ENCODE peak calls at places on chromosomes 16 and 17, in five cellular contexts. F is endothelial cell of umbilical vein, E is OCI-LY7, Y is H9, W is hepatocyte. G is an unnamed sample.
A peak's percentile ranks its signal among the peaks of the same experiment; 100 is the strongest.

GRCh38 chr17:35256629-35257028 is 13.8 kb downstream of the SLFN5 start:
- DNase-seq in F (peak; percentile 35), E (no peak), Y (no peak), W (no peak), G (no peak)

GRCh38 chr16:12462690-12463646 is 340.7 kb downstream of the CPPED1 start:
- DNase-seq in F (peak; percentile 70), E (no peak), Y (no peak), W (no peak), G (no peak)

GRCh38 chr17:10314332-10314731 is 58.5 kb downstream of the MYH13 start:
- DNase-seq in F (no peak), E (no peak), Y (no peak), W (no peak), G (no peak)

GRCh38 chr17:61201211-61201610 is 198.4 kb upstream of the TBX2 start:
- DNase-seq in F (no peak), E (no peak), Y (no peak), W (peak; percentile 42), G (peak; percentile 95)

GRCh38 chr16:17977260-17977659 is 359.3 kb downstream of the NPIPA8 start:
- DNase-seq in F (no peak), E (no peak), Y (no peak), W (no peak), G (no peak)

GRCh38 chr17:79707931-79708891 is 22.5 kb upstream of the ENPP7 start:
- DNase-seq in F (peak; percentile 35), E (peak; percentile 71), Y (peak; percentile 79), W (peak; percentile 63), G (peak; percentile 73)

GRCh38 chr16:54283735-54284318 is 2.8 kb downstream of the IRX3 start:
- DNase-seq in F (no peak), E (no peak), Y (no peak), W (no peak), G (no peak)

GRCh38 chr16:57194512-57194911 is 8.4 kb downstream of the RSPRY1 start:
- DNase-seq in F (peak; percentile 89), E (no peak), Y (no peak), W (peak; percentile 61), G (peak; percentile 90)

GRCh38 chr17:50152736-50153135 is 2.3 kb upstream of the PPP1R9B start:
- DNase-seq in F (no peak), E (no peak), Y (no peak), W (no peak), G (no peak)

GRCh38 chr17:16991349-16992009 is 19.6 kb upstream of the TNFRSF13B start:
- DNase-seq in F (peak; percentile 33), E (peak; percentile 90), Y (peak; percentile 89), W (peak; percentile 89), G (peak; percentile 89)

GRCh38 chr17:7982171-7982570 is 20.2 kb upstream of the GUCY2D start:
- DNase-seq in F (no peak), E (no peak), Y (peak; percentile 12), W (no peak), G (peak; percentile 73)

GRCh38 chr16:55491691-55492090 is 12.7 kb downstream of the MMP2 start:
- DNase-seq in F (no peak), E (no peak), Y (peak; percentile 30), W (no peak), G (no peak)

GRCh38 chr17:11855306-11855705 is 142.0 kb downstream of the ZNF18 start:
- DNase-seq in F (no peak), E (no peak), Y (no peak), W (no peak), G (no peak)

GRCh38 chr16:65121870-65122723 is at the start of gene CDH11:
- DNase-seq in F (peak; percentile 67), E (no peak), Y (peak; percentile 70), W (peak; percentile 90), G (peak; percentile 65)

GRCh38 chr17:3982541-3983017 is 18.3 kb upstream of the ATP2A3 start:
- DNase-seq in F (no peak), E (no peak), Y (peak; percentile 25), W (no peak), G (no peak)

GRCh38 chr17:5705081-5705875 is 121.0 kb upstream of the NLRP1 start:
- DNase-seq in F (peak; percentile 11), E (peak; percentile 17), Y (peak; percentile 80), W (no peak), G (no peak)

GRCh38 chr16:14562691-14563491 is 67.2 kb downstream of the PARN start:
- DNase-seq in F (no peak), E (no peak), Y (no peak), W (peak; percentile 56), G (no peak)

GRCh38 chr17:65914784-65915342 is 277.1 kb downstream of the CEP112 start:
- DNase-seq in F (peak; percentile 29), E (peak; percentile 60), Y (no peak), W (no peak), G (peak; percentile 31)

GRCh38 chr17:50047488-50048126 is 8.3 kb upstream of the ITGA3 start:
- DNase-seq in F (peak; percentile 82), E (no peak), Y (peak; percentile 44), W (no peak), G (peak; percentile 95)

GRCh38 chr16:13021996-13022395 is 120.6 kb downstream of the SHISA9 start:
- DNase-seq in F (no peak), E (no peak), Y (no peak), W (no peak), G (peak; percentile 43)

GRCh38 chr17:5241861-5242671 is 7.4 kb upstream of the SCIMP start:
- DNase-seq in F (peak; percentile 37), E (peak; percentile 88), Y (no peak), W (peak; percentile 23), G (no peak)

GRCh38 chr17:80002690-80003490 is 32.8 kb downstream of the TBC1D16 start:
- DNase-seq in F (no peak), E (no peak), Y (no peak), W (peak; percentile 80), G (no peak)

GRCh38 chr17:50157891-50158290 is 7.4 kb upstream of the PPP1R9B start:
- DNase-seq in F (no peak), E (no peak), Y (no peak), W (no peak), G (no peak)

GRCh38 chr17:52106638-52107261 is 51.8 kb downstream of the CA10 start:
- DNase-seq in F (peak; percentile 15), E (peak; percentile 43), Y (no peak), W (peak; percentile 75), G (peak; percentile 77)

GRCh38 chr17:47654991-47655390 is 5.3 kb downstream of the KPNB1 start:
- DNase-seq in F (no peak), E (no peak), Y (no peak), W (no peak), G (no peak)

GRCh38 chr16:11307639-11308492 is 26.7 kb upstream of the PRM1 start:
- DNase-seq in F (no peak), E (peak; percentile 74), Y (no peak), W (peak; percentile 44), G (no peak)

GRCh38 chr17:73584987-73585386 is 59.3 kb downstream of the SDK2 start:
- DNase-seq in F (no peak), E (no peak), Y (no peak), W (no peak), G (no peak)

GRCh38 chr17:73586153-73586906 is 57.9 kb downstream of the SDK2 start:
- DNase-seq in F (no peak), E (no peak), Y (no peak), W (no peak), G (no peak)

GRCh38 chr17:73586921-73587680 is 57.1 kb downstream of the SDK2 start:
- DNase-seq in F (no peak), E (peak; percentile 78), Y (no peak), W (peak; percentile 65), G (peak; percentile 47)

GRCh38 chr17:73584049-73584448 is 60.2 kb downstream of the SDK2 start:
- DNase-seq in F (no peak), E (no peak), Y (no peak), W (no peak), G (no peak)

GRCh38 chr17:73585583-73585982 is 58.7 kb downstream of the SDK2 start:
- DNase-seq in F (no peak), E (peak; percentile 78), Y (peak; percentile 62), W (no peak), G (no peak)
- TF ChIP-seq CTCF in F (no peak), E (peak; percentile 83), Y (peak; percentile 54), W (no peak), G (peak; percentile 49)

GRCh38 chr16:26777821-26778220 is 288.9 kb upstream of the C16orf82 start:
- DNase-seq in F (no peak), E (no peak), Y (no peak), W (no peak), G (no peak)
- H4K20me1 ChIP-seq in F (no peaks in the 10 kb centered on the region), E (no peaks in the 10 kb centered on the region), Y (no peaks in the 10 kb centered on the region), W (no peaks in the 10 kb centered on the region), G (no peaks in the 10 kb centered on the region)

DNA sequence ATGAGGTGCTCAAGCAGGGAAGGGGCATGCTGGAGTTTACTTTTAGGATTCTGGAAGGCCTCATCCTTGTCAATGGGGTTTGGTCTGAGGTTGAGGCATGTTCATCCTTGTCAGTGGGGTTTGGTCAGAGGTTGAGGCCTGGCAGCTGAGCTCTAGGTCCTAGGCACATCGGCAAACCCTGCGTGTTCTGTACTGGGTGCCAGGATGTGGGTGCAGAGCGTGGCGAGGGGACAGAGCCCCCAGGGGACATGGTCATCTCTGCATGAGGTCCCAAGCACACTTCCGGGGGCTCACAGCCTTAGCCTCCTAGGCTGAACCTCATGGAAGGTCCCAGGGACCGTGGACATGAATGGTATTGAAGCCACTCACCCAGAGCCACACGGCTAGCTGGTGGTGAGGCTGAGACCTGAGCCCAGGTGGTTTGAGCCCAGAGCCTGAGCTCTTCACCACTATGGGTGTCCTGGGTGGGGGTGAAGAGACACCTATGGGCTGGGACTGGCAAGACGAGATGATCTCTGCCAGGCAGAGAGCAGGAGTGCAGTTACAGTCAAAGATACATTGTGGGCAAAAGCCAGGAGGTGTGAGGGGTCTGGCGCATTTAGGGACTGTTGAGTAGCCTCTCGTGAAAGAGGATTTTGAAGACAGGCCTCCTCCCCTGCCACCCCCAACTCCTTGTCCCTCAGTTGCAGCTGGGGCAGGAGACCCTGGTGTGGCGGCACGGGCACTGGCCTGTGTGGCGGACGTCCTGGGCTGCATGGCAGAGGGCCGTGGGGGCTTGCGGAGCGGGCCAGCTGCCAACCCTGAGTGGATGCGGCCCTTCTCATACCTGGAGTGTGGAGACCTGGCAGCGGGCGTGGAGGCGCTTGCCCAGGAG is 19.3 kb downstream of the FCSK start:
- DNase-seq in F (no peak), E (peak; percentile 40), Y (no peak), W (no peak), G (no peak)
- TF ChIP-seq CTCF in F (no peak), E (peak; percentile 37), Y (no peak), W (no peak), G (no peak)

GRCh38 chr16:2915196-2915929 is 3.6 kb downstream of the FLYWCH1 start:
- DNase-seq in F (no peak), E (no peak), Y (no peak), W (no peak), G (no peak)

GRCh38 chr16:2912330-2913199 is 834 bp downstream of the FLYWCH1 start:
- DNase-seq in F (peak; percentile 54), E (peak; percentile 37), Y (no peak), W (peak; percentile 51), G (peak; percentile 25)

GRCh38 chr16:2911580-2912329 is at the start of gene FLYWCH1:
- DNase-seq in F (peak; percentile 98), E (peak; percentile 100), Y (peak; percentile 98), W (peak; percentile 100), G (peak; percentile 96)

GRCh38 chr16:2913603-2914002 is 1.9 kb downstream of the FLYWCH1 start:
- DNase-seq in F (no peak), E (no peak), Y (no peak), W (no peak), G (no peak)

DNA sequence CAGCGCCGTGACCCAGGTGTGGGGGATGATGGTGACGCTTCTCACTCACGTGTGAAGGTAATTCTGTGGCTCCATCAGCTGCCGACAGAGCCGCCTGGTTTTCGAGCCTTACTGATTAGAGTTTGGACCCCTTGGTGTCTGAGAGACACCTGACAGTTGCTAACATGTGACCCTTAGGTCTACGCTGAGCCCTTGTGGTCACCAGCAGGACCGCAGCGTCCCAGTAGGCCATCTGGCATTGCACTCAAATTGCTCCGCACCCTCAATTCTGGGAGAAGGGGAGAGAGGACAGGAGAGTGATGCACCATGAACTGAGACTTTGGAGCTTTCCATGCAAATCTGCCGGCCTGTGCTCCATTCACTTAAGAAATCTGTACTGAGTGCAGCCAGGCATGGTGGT is 2.5 kb downstream of the FLYWCH1 start:
- DNase-seq in F (no peak), E (no peak), Y (no peak), W (no peak), G (no peak)
- H4K20me1 ChIP-seq in F (no peaks in the 10 kb centered on the region), E (no peaks in the 10 kb centered on the region), Y (no peaks in the 10 kb centered on the region), W (no peaks in the 10 kb centered on the region), G (no peaks in the 10 kb centered on the region)

G was measured in PC-3.